ENCODE peak calls at places on chromosomes 16 and 17, in ten cellular contexts. Q, I, C, F, W, T, L, P, B and N are unnamed samples.
A peak's percentile ranks its signal among the peaks of the same experiment; 100 is the strongest.

GRCh38 chr17:79993390-79994221 is 42.1 kb downstream of the TBC1D16 start:
- DNase-seq in Q (peak; percentile 64), I (peak; percentile 85), C (peak; percentile 71), F (peak; percentile 76), W (peak; percentile 88), T (peak; percentile 44), L (peak; percentile 80), P (no peak), B (peak; percentile 85), N (peak; percentile 91)

GRCh38 chr16:55835578-55835977 is 2.7 kb upstream of the CES1 start:
- DNase-seq in Q (peak; percentile 58), I (no peak), C (no peak), F (no peak), W (peak; percentile 52), T (no peak), L (peak; percentile 57), P (no peak), B (peak; percentile 29), N (peak; percentile 25)

GRCh38 chr17:82528484-82529265 is 9.1 kb downstream of the FOXK2 start:
- DNase-seq in Q (peak; percentile 34), I (peak; percentile 82), C (peak; percentile 52), F (peak; percentile 50), W (no peak), T (no peak), L (peak; percentile 53), P (peak; percentile 15), B (peak; percentile 85), N (peak; percentile 53)

GRCh38 chr17:28996554-28997096 is 9.2 kb downstream of the SEZ6 start:
- DNase-seq in Q (no peak), I (no peak), C (no peak), F (no peak), W (no peak), T (no peak), L (no peak), P (no peak), B (no peak), N (no peak)

GRCh38 chr16:4369006-4369766 is 2.5 kb upstream of the VASN start:
- DNase-seq in Q (no peak), I (peak; percentile 88), C (no peak), F (no peak), W (peak; percentile 53), T (no peak), L (no peak), P (peak; percentile 54), B (no peak), N (no peak)

GRCh38 chr17:29972277-29972676 is 30.8 kb downstream of the EFCAB5 start:
- DNase-seq in Q (no peak), I (no peak), C (no peak), F (no peak), W (no peak), T (no peak), L (no peak), P (no peak), B (no peak), N (no peak)

GRCh38 chr17:16052486-16052885 is 52.9 kb downstream of the TTC19 start:
- DNase-seq in Q (no peak), I (no peak), C (no peak), F (no peak), W (no peak), T (no peak), L (no peak), P (no peak), B (no peak), N (peak; percentile 44)

GRCh38 chr16:68417711-68418301 is 30.5 kb downstream of the SMPD3 start:
- DNase-seq in Q (peak; percentile 80), I (peak; percentile 63), C (no peak), F (no peak), W (no peak), T (peak; percentile 67), L (peak; percentile 57), P (no peak), B (no peak), N (no peak)

GRCh38 chr17:81735181-81736102 is 23.4 kb downstream of the SLC25A10 start:
- DNase-seq in Q (no peak), I (no peak), C (no peak), F (no peak), W (no peak), T (no peak), L (peak; percentile 43), P (no peak), B (no peak), N (peak; percentile 72)

GRCh38 chr17:77372444-77373297 is 231.9 kb downstream of the SEC14L1 start:
- DNase-seq in Q (peak; percentile 65), I (peak; percentile 71), C (peak; percentile 97), F (peak; percentile 82), W (peak; percentile 93), T (peak; percentile 61), L (peak; percentile 74), P (no peak), B (no peak), N (peak; percentile 64)

GRCh38 chr17:29042679-29043538 is at the start of gene PIPOX:
- DNase-seq in Q (peak; percentile 31), I (no peak), C (peak; percentile 96), F (peak; percentile 61), W (no peak), T (no peak), L (peak; percentile 41), P (no peak), B (peak; percentile 17), N (peak; percentile 77)

DNA sequence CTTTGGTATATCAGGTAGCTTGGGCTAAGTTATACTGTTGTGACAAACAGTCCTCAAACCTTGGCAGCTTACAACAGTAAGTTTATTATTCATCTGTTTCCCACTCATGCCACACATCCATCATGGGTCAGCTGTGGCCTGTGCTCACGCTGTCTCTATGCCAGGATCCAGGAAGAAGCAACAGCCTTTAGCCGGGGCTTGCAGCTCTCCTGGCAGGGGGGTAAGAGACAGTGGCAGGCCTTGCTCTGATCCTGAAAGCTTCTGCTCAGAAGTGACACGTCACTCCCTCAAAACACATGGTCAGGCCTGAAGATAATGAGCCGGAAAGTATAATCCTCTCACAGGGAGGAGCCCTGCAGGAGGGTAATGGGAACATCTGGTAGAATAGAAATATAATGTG is 377.6 kb downstream of the CPPED1 start:
- DNase-seq in Q (no peak), I (no peak), C (no peak), F (peak; percentile 36), W (no peak), T (no peak), L (no peak), P (no peak), B (no peak), N (peak; percentile 6)
- TF ChIP-seq CTCF in Q (no peak), I (no peak), C (no peak), F (no peak), W (no peak), T (no peak), L (no peak), P (no peak), B (no peak), N (no peak)

DNA sequence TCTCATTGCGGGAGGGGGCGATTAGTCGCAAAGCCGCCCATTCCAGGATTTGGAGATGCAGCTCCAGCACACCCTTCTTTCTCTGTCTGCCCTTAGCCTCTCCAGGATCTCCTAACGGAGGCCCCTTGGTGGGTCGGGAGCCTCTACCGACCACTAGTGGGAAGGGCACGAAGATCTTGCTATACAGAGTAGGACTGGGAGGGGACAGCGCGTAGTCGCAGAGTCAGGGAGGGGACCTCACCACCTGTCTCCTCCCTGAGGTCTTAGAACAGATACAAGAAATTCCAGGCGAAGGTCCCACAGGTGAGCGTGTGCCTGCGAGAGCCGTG is 569 bp upstream of the SMTNL2 start:
- DNase-seq in Q (no peak), I (no peak), C (peak; percentile 75), F (no peak), W (peak; percentile 65), T (peak; percentile 19), L (no peak), P (no peak), B (peak; percentile 68), N (peak; percentile 25)
- TF ChIP-seq CTCF in Q (no peak), I (no peak), C (peak; percentile 55), F (peak; percentile 47), W (peak; percentile 53), T (no peak), L (no peak), P (peak; percentile 18), B (no peak), N (peak; percentile 28)

DNA sequence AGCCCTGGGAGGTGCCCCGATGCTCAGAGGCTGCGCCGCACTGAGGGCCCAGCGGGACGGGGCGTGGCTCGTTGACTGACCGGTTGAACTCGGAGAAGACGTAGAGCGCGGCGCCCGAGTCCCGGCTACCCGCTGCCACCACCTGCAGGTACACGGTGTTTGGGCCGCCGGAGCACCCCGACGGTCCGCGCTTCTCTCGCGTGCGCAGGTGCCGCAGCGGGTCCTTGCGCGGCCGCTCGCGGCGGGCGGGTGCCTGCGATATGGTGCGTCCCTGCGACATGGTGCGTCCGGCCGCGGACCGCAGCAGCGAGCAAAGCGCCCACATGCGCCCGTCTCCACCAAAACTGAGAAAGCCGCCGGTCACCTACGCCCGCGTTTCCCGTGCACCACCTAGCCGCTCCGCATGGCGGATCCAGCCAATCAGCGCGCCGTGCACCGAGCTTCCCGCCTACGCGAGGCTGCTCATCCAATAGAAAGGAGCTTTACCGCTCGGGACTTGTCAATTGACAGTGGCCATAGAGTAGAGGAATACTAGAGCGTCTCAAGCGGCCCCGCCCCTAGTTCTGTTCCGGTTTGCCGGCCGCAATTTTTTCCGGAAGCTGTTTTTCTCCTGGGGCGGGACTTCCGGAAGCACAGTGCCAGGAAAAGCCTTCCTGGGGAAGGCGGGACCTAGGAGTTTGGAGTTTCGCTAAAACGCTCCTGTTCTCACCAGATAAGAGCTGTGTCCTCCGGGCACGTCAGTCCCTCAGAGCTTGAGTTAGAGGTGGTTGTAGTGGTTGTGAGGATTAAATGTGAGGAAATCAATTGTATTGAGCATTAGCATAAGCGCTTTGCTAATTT is at the start of gene ELAC2:
- DNase-seq in Q (peak; percentile 97), I (peak; percentile 98), C (peak; percentile 99), F (peak; percentile 100), W (peak; percentile 94), T (peak; percentile 93), L (peak; percentile 98), P (peak; percentile 89), B (peak; percentile 99), N (peak; percentile 99)
- TF ChIP-seq CTCF in Q (no peak), I (peak; percentile 14), C (peak; percentile 29), F (no peak), W (peak; percentile 38), T (no peak), L (no peak), P (peak; percentile 30), B (no peak), N (no peak)

DNA sequence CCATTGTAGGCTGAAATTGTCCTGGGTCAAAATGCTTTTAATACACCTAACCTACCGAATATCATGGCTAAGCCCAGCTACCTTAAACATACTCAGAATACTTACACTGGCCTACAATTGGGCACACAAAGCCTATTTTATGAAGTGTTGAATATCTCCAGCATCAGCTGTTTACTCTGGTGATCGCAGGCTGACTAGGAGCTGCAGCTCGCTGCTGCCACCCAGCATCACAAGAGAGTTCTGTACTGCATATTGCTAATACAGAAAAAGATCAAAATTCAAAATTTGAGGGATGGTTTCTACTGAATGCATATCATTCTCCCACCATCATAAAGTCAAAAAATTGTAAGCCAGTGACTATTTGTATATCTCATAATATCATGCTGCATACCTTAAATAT is 55.3 kb downstream of the ULK2 start:
- DNase-seq in Q (no peak), I (no peak), C (no peak), F (no peak), W (no peak), T (no peak), L (no peak), P (no peak), B (peak; percentile 50), N (peak; percentile 12)
- TF ChIP-seq CTCF in Q (no peak), I (no peak), C (peak; percentile 56), F (peak; percentile 44), W (no peak), T (no peak), L (no peak), P (no peak), B (peak; percentile 46), N (peak; percentile 28)